ENCODE peak calls at places on chromosomes 16 and 17, in five cellular contexts. O is tibial nerve, X is heart left ventricle, H is A549, U is Peyer's patch. G is an unnamed sample. For H3K9me3, the result is how much of the 10 kb centered on the place peaks cover.

GRCh38 chr16:2535644-2536021 is 2.2 kb upstream of the PDPK1 start:
- DNase-seq in X (peak), U (peak), H (peak), O (no peak), G (no peak)

GRCh38 chr16:85220125-85220839 is 108.0 kb upstream of the CIBAR2 start:
- DNase-seq in X (peak), O (peak), U (peak), H (no peak), G (no peak)

GRCh38 chr17:7323731-7324437 is 5.3 kb downstream of the NEURL4 start:
- DNase-seq in U (peak), X (peak), H (peak), O (peak), G (no peak)

GRCh38 chr17:34511265-34511664 is 68.1 kb upstream of the TMEM132E start:
- DNase-seq in O (no peak), H (no peak), X (no peak), U (no peak), G (no peak)

GRCh38 chr17:72116692-72117469 is 3.9 kb upstream of the SOX9 start:
- DNase-seq in X (no peak), O (no peak), U (no peak), H (no peak), G (no peak)

GRCh38 chr17:44086364-44087311 is 16.1 kb downstream of the G6PC3 start:
- DNase-seq in O (no peak), U (no peak), X (peak), H (peak), G (no peak)

GRCh38 chr16:89920723-89921122 is 2.1 kb downstream of the MC1R start:
- DNase-seq in U (peak), H (no peak), O (no peak), X (no peak), G (no peak)

GRCh38 chr16:70754371-70754770 is 46.6 kb downstream of the VAC14 start:
- DNase-seq in O (no peak), X (no peak), H (no peak), U (no peak), G (no peak)

GRCh38 chr16:89407925-89408300 is 82.4 kb downstream of the ANKRD11 start:
- DNase-seq in X (peak), H (no peak), U (no peak), O (no peak), G (no peak)

GRCh38 chr16:56679078-56679730 is 3.1 kb upstream of the MT1X start:
- DNase-seq in U (no peak), H (no peak), X (no peak), O (no peak), G (no peak)

GRCh38 chr17:8608001-8608400 is 22.5 kb downstream of the MYH10 start:
- DNase-seq in X (no peak), H (no peak), O (no peak), U (no peak), G (no peak)

GRCh38 chr16:75340715-75341500 is 89.5 kb upstream of the BCAR1 start:
- DNase-seq in H (no peak), U (no peak), X (no peak), O (no peak), G (no peak)

GRCh38 chr17:52025231-52025630 is 133.3 kb downstream of the CA10 start:
- DNase-seq in O (no peak), H (no peak), U (no peak), X (no peak), G (no peak)

GRCh38 chr17:58318065-58318481 is 10.5 kb downstream of the TSPOAP1 start:
- DNase-seq in X (no peak), O (no peak), H (no peak), U (no peak), G (peak)

GRCh38 chr16:28910046-28911031 is 14.7 kb downstream of the RABEP2 start:
- DNase-seq in H (peak), U (peak), X (no peak), O (no peak), G (no peak)

GRCh38 chr16:69310479-69311114 is 553 bp upstream of the VPS4A start:
- DNase-seq in O (no peak), X (no peak), U (no peak), H (no peak), G (no peak)
- TF ChIP-seq POLR2A in O (no peak), X (no peak), U (no peak), H (no peak), G (no peak)

GRCh38 chr17:77287432-77288068 is 146.8 kb downstream of the SEC14L1 start:
- DNase-seq in H (peak), U (peak), O (no peak), X (peak), G (no peak)
- H3K9me3 ChIP-seq in H (under half), U (under half), O (under half), X (under half), G (under half)

DNA sequence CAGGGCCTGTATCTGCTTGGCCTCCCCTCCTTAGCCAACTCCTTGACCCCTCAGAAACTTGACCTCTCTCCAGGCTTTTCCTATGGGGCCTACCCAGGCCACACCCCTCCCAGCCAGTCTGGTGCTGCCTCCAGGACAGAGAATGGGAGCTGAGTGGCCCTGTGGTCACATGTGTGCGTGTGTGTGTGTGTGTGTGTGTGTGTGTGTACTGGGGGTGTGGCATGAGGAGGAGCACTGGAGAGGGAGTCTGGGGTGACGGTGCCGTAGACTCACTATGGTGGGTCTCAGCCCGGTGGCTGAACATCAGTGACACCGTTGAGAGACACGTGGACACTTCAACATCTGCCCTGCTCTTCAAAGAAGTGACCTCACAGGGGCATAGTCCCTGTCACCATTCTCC is 180.4 kb downstream of the ENGASE start:
- DNase-seq in H (no peak), X (no peak), U (no peak), O (no peak), G (no peak)
- H3K4me3 ChIP-seq in H (no peak), X (no peak), U (no peak), O (no peak), G (no peak)

GRCh38 chr17:2401426-2402221 is 764 bp upstream of the MNT start:
- DNase-seq in U (peak), H (peak), X (peak), O (peak), G (peak)

GRCh38 chr17:2399572-2400473 is 1.0 kb downstream of the MNT start:
- DNase-seq in X (peak), O (peak), H (peak), U (peak), G (peak)

GRCh38 chr17:2402517-2402916 is 1.7 kb upstream of the MNT start:
- DNase-seq in X (peak), H (no peak), O (no peak), U (peak), G (peak)

GRCh38 chr17:2400474-2400866 is 390 bp downstream of the MNT start:
- DNase-seq in O (no peak), X (peak), H (peak), U (peak), G (no peak)

DNA sequence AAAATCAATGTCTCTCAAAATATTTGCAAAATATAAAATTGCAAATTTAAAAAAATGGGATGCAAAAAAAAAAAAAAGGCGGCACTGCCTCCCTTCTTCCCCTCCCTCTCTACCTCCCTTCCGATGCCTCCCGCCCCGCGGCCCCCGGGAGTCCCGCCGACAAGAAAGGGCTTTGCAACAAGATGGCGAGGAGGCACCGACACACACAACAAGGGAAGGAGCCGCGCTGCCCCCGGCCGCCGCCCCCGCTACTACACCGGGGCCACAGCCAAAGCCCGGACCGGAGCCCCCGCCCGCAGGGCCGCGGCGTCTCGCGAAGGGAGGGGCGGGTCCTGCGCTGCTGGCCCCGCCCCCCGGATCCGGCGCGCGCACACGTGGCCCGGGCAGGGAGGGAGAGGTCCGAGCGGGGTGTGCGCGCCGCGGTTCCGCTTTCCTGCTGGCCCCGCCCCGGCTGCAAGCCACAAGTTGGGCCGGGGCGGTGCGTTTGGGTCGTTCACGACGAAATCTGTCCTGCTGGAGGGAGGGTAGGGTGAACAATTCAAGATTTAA is at the start of gene MNT:
- DNase-seq in H (peak), X (peak), U (peak), O (peak), G (peak)
- TF ChIP-seq POLR2A in H (peak), X (no peak), U (peak), O (peak), G (peak)

GRCh38 chr16:62404857-62405611 is 368.8 kb upstream of the CDH8 start:
- DNase-seq in U (no peak), X (no peak), H (no peak), O (no peak), G (no peak)
- H3K9me3 ChIP-seq in U (under half), X (under half), H (under half), O (under half), G (under half)

GRCh38 chr17:38916771-38917170 is 8.6 kb upstream of the LASP1NB start:
- DNase-seq in U (no peak), O (no peak), H (no peak), X (no peak), G (no peak)
- H3K4me3 ChIP-seq in U (no peak), O (no peak), H (no peak), X (no peak), G (no peak)

G was measured in suprapubic skin.